ENCODE peak calls at places on chromosomes 4 and X, in six cellular contexts. Q is MG63; G is CD8-positive, alpha-beta T cell; P is GM12865; V is AG04450; D is Peyer's patch. H is an unnamed sample.

GRCh38 chr4:7699040-7699439 is 240.6 kb downstream of the AFAP1 start:
- DNase-seq in V (peak; percentile 51), P (no peak), G (no peak), Q (no peak), D (no peak), H (peak; percentile 97)

GRCh38 chr4:145099653-145100052 is 1.5 kb downstream of the ABCE1 start:
- DNase-seq in P (peak; percentile 10), Q (no peak), G (no peak), D (no peak), V (no peak), H (no peak)

GRCh38 chr4:56127698-56128097 is 179.0 kb downstream of the CEP135 start:
- DNase-seq in D (no peak), G (no peak), Q (no peak), P (no peak), V (no peak), H (no peak)

GRCh38 chrX:43958529-43958928 is 14.7 kb downstream of the NDP start:
- DNase-seq in V (peak; percentile 34), G (no peak), Q (peak; percentile 5), D (no peak), P (peak; percentile 55), H (peak; percentile 83)

GRCh38 chr4:175651701-175652100 is 160.4 kb downstream of the GPM6A start:
- DNase-seq in Q (no peak), P (no peak), D (no peak), V (no peak), G (no peak), H (no peak)

GRCh38 chrX:112120737-112121136 is 38.2 kb upstream of the TRPC5 start:
- DNase-seq in D (no peak), G (no peak), V (no peak), P (no peak), Q (peak; percentile 0), H (no peak)

GRCh38 chr4:77120888-77121508 is 36.0 kb upstream of the CCNG2 start:
- DNase-seq in V (no peak), G (no peak), D (no peak), P (peak; percentile 23), Q (no peak), H (peak; percentile 48)

GRCh38 chrX:41664307-41665299 is 24.2 kb upstream of the GPR34 start:
- DNase-seq in Q (no peak), V (no peak), P (peak; percentile 37), D (no peak), G (no peak), H (no peak)

GRCh38 chrX:133819546-133819945 is 165.8 kb downstream of the GPC3 start:
- DNase-seq in P (no peak), V (no peak), D (no peak), Q (no peak), G (no peak), H (no peak)

GRCh38 chr4:142614621-142615323 is 231.3 kb downstream of the INPP4B start:
- DNase-seq in G (no peak), Q (no peak), P (no peak), D (no peak), V (no peak), H (peak; percentile 6)

DNA sequence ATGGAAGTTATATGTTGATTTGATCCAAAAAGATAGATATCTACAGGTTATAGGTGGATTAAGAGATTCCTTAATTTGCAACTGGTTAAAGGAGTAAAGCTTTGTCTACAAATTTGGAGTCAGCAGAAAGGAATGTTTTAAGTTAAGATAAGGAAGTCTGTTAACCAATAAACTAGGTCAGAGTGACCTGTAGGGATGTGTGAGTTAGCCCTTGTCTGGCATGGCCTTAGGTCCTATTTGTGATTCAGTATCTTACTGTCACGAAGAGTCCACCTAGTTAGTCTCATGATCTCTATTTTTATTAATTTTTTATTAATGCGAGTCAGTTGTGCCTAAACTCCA is 230.8 kb downstream of the INPP4B start:
- DNase-seq in G (no peak), D (no peak), P (no peak), Q (no peak), V (no peak), H (peak; percentile 36)
- H3K4me3 ChIP-seq in G (no peak overlapping the region), D (no peak overlapping the region), P (no peak overlapping the region), Q (no peak overlapping the region), V (no peak overlapping the region), H (no peak overlapping the region)

DNA sequence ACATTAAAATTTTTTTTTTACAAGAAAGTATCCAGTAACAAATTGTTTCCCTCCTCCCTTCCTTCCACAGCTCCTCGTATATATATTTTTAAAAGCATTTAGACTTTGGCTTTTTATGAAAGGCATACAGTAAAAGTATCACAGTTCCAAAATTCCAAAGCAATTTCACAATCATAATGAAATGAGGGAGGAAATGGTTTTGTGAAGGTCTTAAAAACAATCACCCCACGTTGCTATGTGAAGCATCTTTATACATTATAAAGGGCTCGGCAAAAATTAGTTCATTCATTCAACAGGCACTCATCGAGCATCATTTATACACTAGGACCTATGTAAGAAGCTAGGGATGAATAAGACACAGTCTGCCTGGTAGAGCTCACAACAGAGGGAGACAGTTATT is 240.0 kb downstream of the MAML3 start:
- DNase-seq in P (no peak), Q (no peak), V (no peak), G (no peak), D (no peak), H (no peak)
- H3K4me3 ChIP-seq in P (no peak overlapping the region), Q (no peak overlapping the region), V (no peak overlapping the region), G (no peak overlapping the region), D (no peak overlapping the region), H (no peak overlapping the region)

DNA sequence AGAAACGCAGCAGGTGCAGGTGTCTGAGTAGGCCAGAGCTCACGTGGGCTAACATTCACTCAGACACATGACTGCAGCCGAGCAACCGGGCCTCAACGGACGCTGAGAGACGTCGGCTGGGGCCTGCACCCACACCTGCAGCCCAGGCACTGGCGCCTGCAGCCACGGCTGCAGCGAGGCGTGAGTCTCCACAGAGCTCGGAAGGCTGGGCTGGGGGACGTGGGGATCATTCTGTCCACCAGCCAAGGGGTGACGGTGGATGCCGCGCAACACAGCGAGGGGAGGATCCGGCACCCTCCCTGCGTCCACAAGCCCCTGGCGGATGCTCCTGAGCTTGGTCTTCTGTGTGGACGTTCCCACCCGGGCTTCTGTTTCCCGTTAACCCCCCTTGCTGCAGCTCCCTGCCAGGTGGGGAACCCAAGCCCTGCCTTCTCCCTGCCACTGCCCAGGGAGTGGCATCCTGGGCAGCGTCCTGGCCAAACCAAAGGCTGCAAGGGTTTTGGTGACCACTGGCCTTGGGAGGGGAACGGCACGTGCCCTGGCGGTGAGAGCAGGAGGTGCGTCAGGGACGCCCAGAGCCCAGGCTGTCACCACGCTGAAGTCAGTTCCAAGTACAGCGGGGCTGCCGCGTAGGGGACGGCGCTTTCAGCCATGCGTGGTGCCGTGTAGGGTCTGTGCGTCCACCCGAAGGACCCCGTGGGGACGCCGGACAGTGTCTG is 16.3 kb downstream of the PPP2R3B start:
- DNase-seq in P (no peak), Q (no peak), D (no peak), V (no peak), G (no peak), H (peak; percentile 85)
- H3K4me3 ChIP-seq in P (no peak overlapping the region), Q (no peak overlapping the region), D (no peak overlapping the region), V (no peak overlapping the region), G (no peak overlapping the region), H (no peak overlapping the region)

GRCh38 chrX:98331407-98331806 is 1447.7 kb downstream of the RPA4 start:
- DNase-seq in Q (no peak), G (no peak), D (no peak), V (no peak), P (no peak), H (no peak)
- H3K4me3 ChIP-seq in Q (no peak overlapping the region), G (no peak overlapping the region), D (no peak overlapping the region), V (no peak overlapping the region), P (no peak overlapping the region), H (no peak overlapping the region)

GRCh38 chr4:168797738-168798375 is 212.2 kb downstream of the CBR4 start:
- DNase-seq in D (no peak), V (no peak), G (no peak), P (no peak), Q (no peak), H (no peak)
- H3K4me3 ChIP-seq in D (no peak overlapping the region), V (no peak overlapping the region), G (no peak overlapping the region), P (no peak overlapping the region), Q (no peak overlapping the region), H (no peak overlapping the region)

GRCh38 chr4:155336242-155336641 is 40.5 kb downstream of the MAP9 start:
- DNase-seq in D (no peak), Q (no peak), P (no peak), G (no peak), V (no peak), H (no peak)

GRCh38 chr4:155339588-155339987 is 37.2 kb downstream of the MAP9 start:
- DNase-seq in V (no peak), G (no peak), D (no peak), P (no peak), Q (peak; percentile 11), H (no peak)

GRCh38 chr4:155342142-155342541 is 34.6 kb downstream of the MAP9 start:
- DNase-seq in Q (no peak), V (no peak), G (no peak), D (no peak), P (no peak), H (no peak)

GRCh38 chr4:155339999-155340398 is 36.8 kb downstream of the MAP9 start:
- DNase-seq in V (no peak), D (no peak), Q (no peak), P (no peak), G (no peak), H (no peak)

GRCh38 chr4:155338196-155338595 is 38.6 kb downstream of the MAP9 start:
- DNase-seq in G (no peak), V (no peak), D (no peak), P (no peak), Q (no peak), H (no peak)
- H3K4me3 ChIP-seq in G (no peak overlapping the region), V (no peak overlapping the region), D (no peak overlapping the region), P (no peak overlapping the region), Q (no peak overlapping the region), H (no peak overlapping the region)

GRCh38 chr4:126209117-126209516 is 894.4 kb downstream of the FAT4 start:
- DNase-seq in Q (peak; percentile 26), P (no peak), G (no peak), D (no peak), V (no peak), H (no peak)

GRCh38 chr4:126216611-126217010 is 901.9 kb downstream of the FAT4 start:
- DNase-seq in D (no peak), V (no peak), G (no peak), P (no peak), Q (no peak), H (no peak)

GRCh38 chr4:126215759-126216158 is 901.0 kb downstream of the FAT4 start:
- DNase-seq in D (no peak), G (no peak), V (no peak), P (no peak), Q (no peak), H (no peak)

GRCh38 chr4:126213996-126214395 is 899.2 kb downstream of the FAT4 start:
- DNase-seq in Q (no peak), G (no peak), V (no peak), D (no peak), P (no peak), H (no peak)
- H3K4me3 ChIP-seq in Q (no peak overlapping the region), G (no peak overlapping the region), V (no peak overlapping the region), D (no peak overlapping the region), P (no peak overlapping the region), H (no peak overlapping the region)

GRCh38 chr4:93947318-93947717 is 118.8 kb downstream of the ATOH1 start:
- DNase-seq in D (no peak), G (no peak), Q (no peak), P (no peak), V (no peak), H (no peak)
- H3K4me3 ChIP-seq in D (no peak overlapping the region), G (no peak overlapping the region), Q (no peak overlapping the region), P (no peak overlapping the region), V (no peak overlapping the region), H (no peak overlapping the region)

GRCh38 chr4:173537628-173538147 is 7.7 kb upstream of the HAND2 start:
- DNase-seq in G (no peak), D (no peak), V (no peak), Q (no peak), P (no peak), H (no peak)
- H3K4me3 ChIP-seq in G (peak overlapping the region; percentile 38), D (no peak overlapping the region), V (no peak overlapping the region), Q (no peak overlapping the region), P (no peak overlapping the region), H (no peak overlapping the region)

H was measured in osteoblast.